ENCODE peak calls at places on chromosomes 12 and 14, in seven cellular contexts. F is mucosa of descending colon, H is fibroblast of gingiva, B is HCEC 1CT, G is brain microvascular endothelial cell, J is GM12878, E is A172. L is an unnamed sample.

GRCh38 chr12:55932546-55932919 is 1.6 kb downstream of the DGKA start:
- DNase-seq in F (peak), H (peak), B (no peak), G (peak), J (no peak), E (no peak), L (peak)

GRCh38 chr12:76863811-76864210 is 15.0 kb downstream of the CSRP2 start:
- DNase-seq in F (no peak), H (peak), B (peak), G (no peak), J (no peak), E (no peak), L (peak)

GRCh38 chr14:67787673-67788072 is 28.7 kb downstream of the ZFYVE26 start:
- DNase-seq in F (no peak), H (no peak), B (no peak), G (no peak), J (no peak), E (no peak), L (no peak)

GRCh38 chr12:1948883-1949282 is 30.4 kb upstream of the CACNA2D4 start:
- DNase-seq in F (peak), H (no peak), B (no peak), G (no peak), J (no peak), E (no peak), L (no peak)

GRCh38 chr12:92493816-92494215 is 209.0 kb upstream of the PLEKHG7 start:
- DNase-seq in F (no peak), H (no peak), B (no peak), G (peak), J (no peak), E (no peak), L (no peak)

GRCh38 chr12:292186-292585 is 29.6 kb upstream of the SLC6A13 start:
- DNase-seq in F (no peak), H (no peak), B (no peak), G (no peak), J (no peak), E (no peak), L (peak)

GRCh38 chr12:86729798-86730197 is 473.6 kb upstream of the MGAT4C start:
- DNase-seq in F (no peak), H (no peak), B (no peak), G (no peak), J (no peak), E (no peak), L (no peak)

GRCh38 chr14:106010783-106011182 is 484.4 kb downstream of the TMEM121 start:
- DNase-seq in F (no peak), H (no peak), B (no peak), G (no peak), J (no peak), E (no peak), L (no peak)

GRCh38 chr14:89618821-89619551 is 202.0 kb upstream of the FOXN3 start:
- DNase-seq in F (peak), H (peak), B (peak), G (peak), J (no peak), E (no peak), L (peak)

GRCh38 chr14:50402965-50403364 is 6.3 kb upstream of the CDKL1 start:
- DNase-seq in F (no peak), H (no peak), B (peak), G (no peak), J (no peak), E (no peak), L (peak)

GRCh38 chr12:44317651-44318126 is 481.8 kb downstream of the TMEM117 start:
- DNase-seq in F (no peak), H (peak), B (peak), G (peak), J (no peak), E (peak), L (peak)

L was measured in foreskin fibroblast.